ENCODE peak calls at places on chromosomes 3 and 15, in four cellular contexts. E, F, X and K are unnamed samples.
A peak's percentile ranks its signal among the peaks of the same experiment; 100 is the strongest.

GRCh38 chr3:10632741-10633140 is 127.4 kb upstream of the ATP2B2 start:
- DNase-seq in X (no peak), E (no peak), F (no peak), K (no peak)

GRCh38 chr3:180306155-180306554 is 269.4 kb upstream of the PEX5L start:
- DNase-seq in E (no peak), X (no peak), F (no peak), K (no peak)

GRCh38 chr3:14481018-14481645 is 59.0 kb downstream of the GRIP2 start:
- DNase-seq in E (no peak), F (no peak), X (no peak), K (no peak)

GRCh38 chr3:57968499-57968898 is 39.7 kb upstream of the FLNB start:
- DNase-seq in F (no peak), E (no peak), X (no peak), K (no peak)

GRCh38 chr3:8443829-8444791 is 57.5 kb upstream of the LMCD1 start:
- DNase-seq in F (peak; percentile 7), X (peak; percentile 99), E (peak; percentile 23), K (peak; percentile 63)

GRCh38 chr3:106755336-106755735 is 621.9 kb upstream of the CCDC54 start:
- DNase-seq in E (no peak), X (no peak), F (no peak), K (no peak)

GRCh38 chr15:55289573-55290360 is at the start of gene RAB27A:
- DNase-seq in F (peak; percentile 87), E (no peak), X (peak; percentile 64), K (peak; percentile 28)

GRCh38 chr3:30354972-30355371 is 251.4 kb upstream of the TGFBR2 start:
- DNase-seq in F (no peak), X (peak; percentile 56), E (no peak), K (no peak)

GRCh38 chr3:135103913-135104312 is 308.9 kb downstream of the EPHB1 start:
- DNase-seq in E (no peak), F (no peak), X (no peak), K (no peak)

GRCh38 chr3:54120657-54121403 is 1.5 kb upstream of the CACNA2D3 start:
- DNase-seq in F (no peak), E (no peak), X (no peak), K (no peak)

GRCh38 chr3:161508852-161509477 is 12.4 kb downstream of the OTOL1 start:
- DNase-seq in E (no peak), F (no peak), X (no peak), K (no peak)

GRCh38 chr15:99361541-99362185 is 110.4 kb downstream of the LRRC28 start:
- DNase-seq in F (peak; percentile 22), E (no peak), X (no peak), K (no peak)

GRCh38 chr3:181956122-181956521 is 244.4 kb downstream of the SOX2 start:
- DNase-seq in E (no peak), X (no peak), F (no peak), K (no peak)

GRCh38 chr15:51263726-51264125 is 74.7 kb downstream of the CYP19A1 start:
- DNase-seq in E (no peak), F (no peak), X (no peak), K (no peak)

GRCh38 chr3:11272913-11273574 is 847 bp downstream of the ATG7 start:
- DNase-seq in E (no peak), F (peak; percentile 23), X (no peak), K (no peak)

GRCh38 chr15:80484312-80484981 is 80.3 kb downstream of the ARNT2 start:
- DNase-seq in E (no peak), X (no peak), F (no peak), K (no peak)

GRCh38 chr3:194283218-194284006 is 67.7 kb downstream of the CPN2 start:
- DNase-seq in E (no peak), X (no peak), F (no peak), K (no peak)

GRCh38 chr3:122748347-122748746 is 45.3 kb downstream of the HSPBAP1 start:
- DNase-seq in F (no peak), X (no peak), E (no peak), K (no peak)

GRCh38 chr15:81006124-81006523 is 5.4 kb downstream of the TLNRD1 start:
- DNase-seq in X (no peak), E (no peak), F (no peak), K (no peak)

GRCh38 chr15:32909431-32909830 is 191.6 kb downstream of the GREM1 start:
- DNase-seq in F (no peak), X (no peak), E (no peak), K (no peak)

GRCh38 chr3:189947948-189948723 is 172.6 kb downstream of the P3H2 start:
- DNase-seq in X (no peak), F (no peak), E (no peak), K (no peak)

GRCh38 chr3:137202941-137203340 is 245.2 kb downstream of the IL20RB start:
- DNase-seq in E (no peak), F (no peak), X (peak; percentile 18), K (no peak)

GRCh38 chr15:53586815-53587214 is 172.6 kb downstream of the WDR72 start:
- DNase-seq in F (peak; percentile 9), E (peak; percentile 68), X (peak; percentile 37), K (peak; percentile 28)

GRCh38 chr3:154851644-154852043 is 228.5 kb upstream of the MME start:
- DNase-seq in F (no peak), X (no peak), E (no peak), K (no peak)

GRCh38 chr3:151328298-151329036 is 882 bp downstream of the P2RY13 start:
- DNase-seq in X (no peak), F (no peak), E (no peak), K (no peak)

GRCh38 chr3:73547427-73548036 is 77.2 kb downstream of the PDZRN3 start:
- DNase-seq in X (no peak), F (no peak), E (no peak), K (no peak)

GRCh38 chr15:36688310-36689102 is 109.1 kb downstream of the CDIN1 start:
- DNase-seq in E (no peak), F (peak; percentile 1), X (no peak), K (no peak)

GRCh38 chr3:16500093-16500492 is 13.4 kb downstream of the RFTN1 start:
- DNase-seq in E (no peak), X (no peak), F (no peak), K (no peak)

GRCh38 chr3:108388136-108389132 is 92.1 kb downstream of the HHLA2 start:
- DNase-seq in X (no peak), E (no peak), F (no peak), K (no peak)

DNA sequence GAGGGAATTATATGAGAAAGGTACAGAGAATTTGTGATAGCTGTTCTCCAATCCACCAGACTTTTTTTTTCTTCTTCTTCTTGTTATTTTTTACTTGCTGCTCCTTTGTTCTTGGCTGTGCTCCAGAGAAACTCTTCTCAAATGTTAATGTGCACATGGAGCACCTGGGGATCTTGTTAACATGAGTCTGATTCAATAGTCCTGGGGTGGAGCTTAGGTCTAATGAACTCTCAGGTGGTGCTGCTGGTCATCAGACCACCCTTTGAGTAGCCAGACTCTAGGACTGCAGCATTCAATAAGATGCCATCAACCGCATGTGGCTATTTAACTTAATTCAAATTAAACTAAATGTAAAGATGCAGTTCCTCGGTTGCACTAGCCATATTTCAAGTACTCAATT is 47.5 kb downstream of the CRABP1 start:
- DNase-seq in X (no peak), E (no peak), F (no peak), K (no peak)
- H3K27me3 ChIP-seq in X (peaks cover 5% of the 10 kb centered on the region), E (no peaks in the 10 kb centered on the region), F (peaks cover 42% of the 10 kb centered on the region), K (peaks cover 4% of the 10 kb centered on the region)

GRCh38 chr15:70201376-70201775 is 103.7 kb upstream of the TLE3 start:
- DNase-seq in F (no peak), E (no peak), X (no peak), K (no peak)

GRCh38 chr15:70199601-70200000 is 101.9 kb upstream of the TLE3 start:
- DNase-seq in E (no peak), X (no peak), F (no peak), K (no peak)

GRCh38 chr15:70200003-70200410 is 102.3 kb upstream of the TLE3 start:
- DNase-seq in E (no peak), X (no peak), F (no peak), K (no peak)

GRCh38 chr15:70199124-70199482 is 101.4 kb upstream of the TLE3 start:
- DNase-seq in F (no peak), X (no peak), E (no peak), K (no peak)

GRCh38 chr15:70200511-70200991 is 102.8 kb upstream of the TLE3 start:
- DNase-seq in E (no peak), X (no peak), F (peak; percentile 23), K (no peak)
- TF ChIP-seq FOSL1 in E (no peak), X (no peak), F (no peak), K (no peak)

GRCh38 chr15:71677766-71678165 is 132.6 kb upstream of the NR2E3 start:
- DNase-seq in F (no peak), X (no peak), E (no peak), K (no peak)
- TF ChIP-seq ZNF274 in F (no peak), X (no peak), E (no peak), K (no peak)

GRCh38 chr3:68931406-68932149 is 769 bp downstream of the TAFA4 start:
- DNase-seq in X (no peak), F (no peak), E (no peak), K (no peak)
- H3K27me3 ChIP-seq in X (peaks cover 21% of the 10 kb centered on the region), F (no peaks in the 10 kb centered on the region), E (peaks cover 20% of the 10 kb centered on the region), K (peaks cover 35% of the 10 kb centered on the region)

DNA sequence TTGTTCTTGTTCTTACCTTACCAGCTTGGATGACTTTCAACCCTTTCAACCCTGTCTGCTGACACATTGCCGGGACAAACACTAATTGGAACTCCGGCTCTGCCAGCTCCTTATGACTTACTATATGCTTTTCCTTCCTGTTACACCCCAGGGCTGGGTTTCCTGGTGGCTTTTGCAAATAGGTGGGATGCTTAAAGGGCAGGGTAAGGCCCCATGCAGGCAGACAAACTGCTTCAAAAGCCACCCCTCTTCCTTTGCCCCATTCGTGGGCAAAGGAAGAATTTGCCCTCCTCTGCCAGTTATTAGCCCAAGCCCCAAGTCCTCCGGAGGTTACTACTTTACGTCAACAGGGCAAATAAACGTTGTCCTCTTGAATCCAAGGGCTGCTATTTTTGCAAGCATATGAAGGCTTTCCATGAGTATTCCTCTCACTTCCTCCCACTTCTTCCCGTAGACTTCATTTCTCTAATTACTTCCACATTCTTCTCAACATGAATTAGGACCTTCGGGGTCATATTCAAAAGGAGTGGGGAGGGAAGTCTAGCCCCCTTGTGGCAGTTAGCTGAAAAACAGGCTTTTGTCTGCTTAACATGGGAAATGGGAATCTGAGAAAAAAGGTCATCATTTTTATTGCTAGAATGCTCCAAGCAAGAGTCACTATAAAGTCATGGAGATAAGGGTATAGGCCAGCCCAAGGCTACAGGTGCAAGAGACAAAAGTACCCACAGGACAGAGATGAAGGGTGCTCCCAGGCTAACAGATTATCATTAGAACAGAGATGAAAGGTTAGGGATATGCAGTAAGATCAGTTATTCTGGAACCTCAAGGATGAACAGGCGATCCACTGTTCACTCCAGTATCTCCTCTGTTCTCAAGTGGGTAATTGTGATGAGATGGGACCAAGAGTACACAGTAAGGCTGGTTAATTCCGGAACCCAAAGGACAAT is 56.3 kb upstream of the FSTL1 start:
- DNase-seq in F (peak; percentile 17), E (no peak), X (peak; percentile 32), K (peak; percentile 13)
- TF ChIP-seq FOSL1 in F (no peak), E (no peak), X (no peak), K (no peak)

GRCh38 chr15:71080166-71080565 is 35.1 kb upstream of the THSD4 start:
- DNase-seq in E (no peak), X (no peak), F (no peak), K (no peak)

GRCh38 chr15:71080705-71081104 is 34.6 kb upstream of the THSD4 start:
- DNase-seq in F (no peak), X (no peak), E (no peak), K (no peak)

GRCh38 chr15:71078506-71079207 is 36.6 kb upstream of the THSD4 start:
- DNase-seq in X (no peak), F (no peak), E (no peak), K (no peak)

GRCh38 chr15:71082803-71083202 is 32.5 kb upstream of the THSD4 start:
- DNase-seq in X (no peak), E (no peak), F (no peak), K (no peak)

GRCh38 chr15:71079208-71080044 is 35.8 kb upstream of the THSD4 start:
- DNase-seq in E (no peak), X (no peak), F (no peak), K (no peak)
- TF ChIP-seq ZNF274 in E (no peak), X (no peak), F (no peak), K (no peak)